ENCODE peak calls at places on chromosomes 11 and 22, in seven cellular contexts. One of them, this sample, is unnamed.

GRCh38 chr11:6523253-6523652 is 26.2 kb downstream of the DNHD1 start:
- ATAC-seq in WTC11: no peak
- ATAC-seq in aorta: no peak
- ATAC-seq in T-helper 17 cell: no peak
- ATAC-seq in mucosa of descending colon: peak
- ATAC-seq in left lung: no peak
- ATAC-seq in activated CD4-positive, alpha-beta T cell treated with anti-CD3 and anti-CD28 coated beads for 36 hours: peak
- ATAC-seq in this sample: peak

GRCh38 chr11:79184285-79184684 is 256.5 kb downstream of the TENM4 start:
- ATAC-seq in WTC11: no peak
- ATAC-seq in aorta: no peak
- ATAC-seq in T-helper 17 cell: no peak
- ATAC-seq in mucosa of descending colon: no peak
- ATAC-seq in left lung: no peak
- ATAC-seq in activated CD4-positive, alpha-beta T cell treated with anti-CD3 and anti-CD28 coated beads for 36 hours: no peak
- ATAC-seq in this sample: no peak

GRCh38 chr11:8192896-8193209 is 24.0 kb upstream of the RIC3 start:
- ATAC-seq in WTC11: peak
- ATAC-seq in aorta: peak
- ATAC-seq in T-helper 17 cell: no peak
- ATAC-seq in mucosa of descending colon: peak
- ATAC-seq in left lung: peak
- ATAC-seq in activated CD4-positive, alpha-beta T cell treated with anti-CD3 and anti-CD28 coated beads for 36 hours: peak
- ATAC-seq in this sample: no peak

GRCh38 chr11:124791626-124792341 is 8.4 kb downstream of the MSANTD2 start:
- ATAC-seq in WTC11: no peak
- ATAC-seq in aorta: no peak
- ATAC-seq in T-helper 17 cell: no peak
- ATAC-seq in mucosa of descending colon: no peak
- ATAC-seq in left lung: peak
- ATAC-seq in activated CD4-positive, alpha-beta T cell treated with anti-CD3 and anti-CD28 coated beads for 36 hours: peak
- ATAC-seq in this sample: no peak

GRCh38 chr22:22006596-22006990 is 24.0 kb upstream of the TOP3B start:
- ATAC-seq in WTC11: no peak
- ATAC-seq in aorta: no peak
- ATAC-seq in T-helper 17 cell: no peak
- ATAC-seq in mucosa of descending colon: no peak
- ATAC-seq in left lung: no peak
- ATAC-seq in activated CD4-positive, alpha-beta T cell treated with anti-CD3 and anti-CD28 coated beads for 36 hours: no peak
- ATAC-seq in this sample: no peak

GRCh38 chr11:35615911-35616900 is 2.1 kb upstream of the FJX1 start:
- ATAC-seq in WTC11: no peak
- ATAC-seq in aorta: no peak
- ATAC-seq in T-helper 17 cell: peak
- ATAC-seq in mucosa of descending colon: peak
- ATAC-seq in left lung: peak
- ATAC-seq in activated CD4-positive, alpha-beta T cell treated with anti-CD3 and anti-CD28 coated beads for 36 hours: no peak
- ATAC-seq in this sample: peak

GRCh38 chr11:57100638-57101312 is 81.0 kb upstream of the LRRC55 start:
- ATAC-seq in WTC11: no peak
- ATAC-seq in aorta: no peak
- ATAC-seq in T-helper 17 cell: no peak
- ATAC-seq in mucosa of descending colon: no peak
- ATAC-seq in left lung: no peak
- ATAC-seq in activated CD4-positive, alpha-beta T cell treated with anti-CD3 and anti-CD28 coated beads for 36 hours: no peak
- ATAC-seq in this sample: no peak

GRCh38 chr11:112195906-112196305 is 20.6 kb downstream of the BCO2 start:
- ATAC-seq in WTC11: no peak
- ATAC-seq in aorta: no peak
- ATAC-seq in T-helper 17 cell: no peak
- ATAC-seq in mucosa of descending colon: peak
- ATAC-seq in left lung: peak
- ATAC-seq in activated CD4-positive, alpha-beta T cell treated with anti-CD3 and anti-CD28 coated beads for 36 hours: no peak
- ATAC-seq in this sample: no peak

GRCh38 chr11:26688701-26689100 is 33.2 kb downstream of the SLC5A12 start:
- ATAC-seq in WTC11: no peak
- ATAC-seq in aorta: no peak
- ATAC-seq in T-helper 17 cell: no peak
- ATAC-seq in mucosa of descending colon: no peak
- ATAC-seq in left lung: no peak
- ATAC-seq in activated CD4-positive, alpha-beta T cell treated with anti-CD3 and anti-CD28 coated beads for 36 hours: no peak
- ATAC-seq in this sample: no peak

GRCh38 chr22:32801436-32802290 is at the start of gene TIMP3:
- ATAC-seq in WTC11: peak
- ATAC-seq in aorta: peak
- ATAC-seq in T-helper 17 cell: no peak
- ATAC-seq in mucosa of descending colon: peak
- ATAC-seq in left lung: peak
- ATAC-seq in activated CD4-positive, alpha-beta T cell treated with anti-CD3 and anti-CD28 coated beads for 36 hours: peak
- ATAC-seq in this sample: no peak

GRCh38 chr11:114141863-114142590 is 82.5 kb downstream of the ZBTB16 start:
- ATAC-seq in WTC11: no peak
- ATAC-seq in aorta: no peak
- ATAC-seq in T-helper 17 cell: no peak
- ATAC-seq in mucosa of descending colon: peak
- ATAC-seq in left lung: no peak
- ATAC-seq in activated CD4-positive, alpha-beta T cell treated with anti-CD3 and anti-CD28 coated beads for 36 hours: no peak
- ATAC-seq in this sample: no peak

GRCh38 chr11:129766858-129767604 is 48.6 kb upstream of the TMEM45B start:
- ATAC-seq in WTC11: peak
- ATAC-seq in aorta: no peak
- ATAC-seq in T-helper 17 cell: peak
- ATAC-seq in mucosa of descending colon: peak
- ATAC-seq in left lung: peak
- ATAC-seq in activated CD4-positive, alpha-beta T cell treated with anti-CD3 and anti-CD28 coated beads for 36 hours: peak
- ATAC-seq in this sample: no peak

GRCh38 chr22:37749831-37750595 is 53.2 kb downstream of the TRIOBP start:
- ATAC-seq in WTC11: no peak
- ATAC-seq in aorta: no peak
- ATAC-seq in T-helper 17 cell: no peak
- ATAC-seq in mucosa of descending colon: no peak
- ATAC-seq in left lung: no peak
- ATAC-seq in activated CD4-positive, alpha-beta T cell treated with anti-CD3 and anti-CD28 coated beads for 36 hours: no peak
- ATAC-seq in this sample: no peak

GRCh38 chr22:31448382-31448781 is 41.3 kb downstream of the EIF4ENIF1 start:
- ATAC-seq in WTC11: no peak
- ATAC-seq in aorta: no peak
- ATAC-seq in T-helper 17 cell: no peak
- ATAC-seq in mucosa of descending colon: no peak
- ATAC-seq in left lung: peak
- ATAC-seq in activated CD4-positive, alpha-beta T cell treated with anti-CD3 and anti-CD28 coated beads for 36 hours: no peak
- ATAC-seq in this sample: no peak

GRCh38 chr11:65575568-65576231 is at the start of gene EHBP1L1:
- ATAC-seq in WTC11: no peak
- ATAC-seq in aorta: peak
- ATAC-seq in T-helper 17 cell: peak
- ATAC-seq in mucosa of descending colon: peak
- ATAC-seq in left lung: peak
- ATAC-seq in activated CD4-positive, alpha-beta T cell treated with anti-CD3 and anti-CD28 coated beads for 36 hours: peak
- ATAC-seq in this sample: peak

GRCh38 chr11:126543691-126544090 is 188.2 kb downstream of the ST3GAL4 start:
- ATAC-seq in WTC11: peak
- ATAC-seq in aorta: no peak
- ATAC-seq in T-helper 17 cell: no peak
- ATAC-seq in mucosa of descending colon: peak
- ATAC-seq in left lung: no peak
- ATAC-seq in activated CD4-positive, alpha-beta T cell treated with anti-CD3 and anti-CD28 coated beads for 36 hours: no peak
- ATAC-seq in this sample: no peak

GRCh38 chr11:3835752-3836151 is 5.0 kb downstream of the RHOG start:
- ATAC-seq in WTC11: no peak
- ATAC-seq in aorta: no peak
- ATAC-seq in T-helper 17 cell: no peak
- ATAC-seq in mucosa of descending colon: no peak
- ATAC-seq in left lung: peak
- ATAC-seq in activated CD4-positive, alpha-beta T cell treated with anti-CD3 and anti-CD28 coated beads for 36 hours: no peak
- ATAC-seq in this sample: no peak

GRCh38 chr11:27514558-27514957 is 8.0 kb upstream of the LIN7C start:
- ATAC-seq in WTC11: no peak
- ATAC-seq in aorta: peak
- ATAC-seq in T-helper 17 cell: no peak
- ATAC-seq in mucosa of descending colon: no peak
- ATAC-seq in left lung: no peak
- ATAC-seq in activated CD4-positive, alpha-beta T cell treated with anti-CD3 and anti-CD28 coated beads for 36 hours: no peak
- ATAC-seq in this sample: no peak

GRCh38 chr11:115298613-115299012 is 205.6 kb downstream of the CADM1 start:
- ATAC-seq in WTC11: no peak
- ATAC-seq in aorta: no peak
- ATAC-seq in T-helper 17 cell: no peak
- ATAC-seq in mucosa of descending colon: no peak
- ATAC-seq in left lung: no peak
- ATAC-seq in activated CD4-positive, alpha-beta T cell treated with anti-CD3 and anti-CD28 coated beads for 36 hours: no peak
- ATAC-seq in this sample: no peak

GRCh38 chr11:110366234-110366633 is 63.5 kb upstream of the FDX1 start:
- ATAC-seq in WTC11: no peak
- ATAC-seq in aorta: no peak
- ATAC-seq in T-helper 17 cell: no peak
- ATAC-seq in mucosa of descending colon: no peak
- ATAC-seq in left lung: peak
- ATAC-seq in activated CD4-positive, alpha-beta T cell treated with anti-CD3 and anti-CD28 coated beads for 36 hours: no peak
- ATAC-seq in this sample: no peak

GRCh38 chr11:10524471-10524870 is 16.5 kb downstream of the RNF141 start:
- ATAC-seq in WTC11: no peak
- ATAC-seq in aorta: no peak
- ATAC-seq in T-helper 17 cell: no peak
- ATAC-seq in mucosa of descending colon: no peak
- ATAC-seq in left lung: no peak
- ATAC-seq in activated CD4-positive, alpha-beta T cell treated with anti-CD3 and anti-CD28 coated beads for 36 hours: no peak
- ATAC-seq in this sample: no peak

GRCh38 chr11:116826751-116827431 is 2.8 kb upstream of the APOC3 start:
- ATAC-seq in WTC11: no peak
- ATAC-seq in aorta: no peak
- ATAC-seq in T-helper 17 cell: no peak
- ATAC-seq in mucosa of descending colon: no peak
- ATAC-seq in left lung: no peak
- ATAC-seq in activated CD4-positive, alpha-beta T cell treated with anti-CD3 and anti-CD28 coated beads for 36 hours: no peak
- ATAC-seq in this sample: no peak

GRCh38 chr11:129960216-129961214 is 42.1 kb downstream of the PRDM10 start:
- ATAC-seq in WTC11: no peak
- ATAC-seq in aorta: no peak
- ATAC-seq in T-helper 17 cell: no peak
- ATAC-seq in mucosa of descending colon: peak
- ATAC-seq in left lung: peak
- ATAC-seq in activated CD4-positive, alpha-beta T cell treated with anti-CD3 and anti-CD28 coated beads for 36 hours: peak
- ATAC-seq in this sample: peak

GRCh38 chr11:71383461-71383860 is 64.7 kb downstream of the DHCR7 start:
- ATAC-seq in WTC11: no peak
- ATAC-seq in aorta: no peak
- ATAC-seq in T-helper 17 cell: no peak
- ATAC-seq in mucosa of descending colon: peak
- ATAC-seq in left lung: no peak
- ATAC-seq in activated CD4-positive, alpha-beta T cell treated with anti-CD3 and anti-CD28 coated beads for 36 hours: no peak
- ATAC-seq in this sample: no peak

GRCh38 chr22:36853407-36854099 is 7.3 kb upstream of the NCF4 start:
- ATAC-seq in WTC11: peak
- ATAC-seq in aorta: no peak
- ATAC-seq in T-helper 17 cell: peak
- ATAC-seq in mucosa of descending colon: peak
- ATAC-seq in left lung: peak
- ATAC-seq in activated CD4-positive, alpha-beta T cell treated with anti-CD3 and anti-CD28 coated beads for 36 hours: peak
- ATAC-seq in this sample: peak

GRCh38 chr22:46576556-46577351 is 39.3 kb upstream of the CELSR1 start:
- ATAC-seq in WTC11: peak
- ATAC-seq in aorta: peak
- ATAC-seq in T-helper 17 cell: peak
- ATAC-seq in mucosa of descending colon: peak
- ATAC-seq in left lung: peak
- ATAC-seq in activated CD4-positive, alpha-beta T cell treated with anti-CD3 and anti-CD28 coated beads for 36 hours: peak
- ATAC-seq in this sample: peak

GRCh38 chr22:37862570-37863325 is 13.5 kb downstream of the EIF3L start:
- ATAC-seq in WTC11: no peak
- ATAC-seq in aorta: no peak
- ATAC-seq in T-helper 17 cell: peak
- ATAC-seq in mucosa of descending colon: no peak
- ATAC-seq in left lung: no peak
- ATAC-seq in activated CD4-positive, alpha-beta T cell treated with anti-CD3 and anti-CD28 coated beads for 36 hours: peak
- ATAC-seq in this sample: peak

GRCh38 chr11:64146036-64146943 is 19.6 kb downstream of the MACROD1 start:
- ATAC-seq in WTC11: peak
- ATAC-seq in aorta: no peak
- ATAC-seq in T-helper 17 cell: peak
- ATAC-seq in mucosa of descending colon: peak
- ATAC-seq in left lung: peak
- ATAC-seq in activated CD4-positive, alpha-beta T cell treated with anti-CD3 and anti-CD28 coated beads for 36 hours: peak
- ATAC-seq in this sample: peak

GRCh38 chr11:119107538-119108150 is 500 bp downstream of the C2CD2L start:
- ATAC-seq in WTC11: peak
- ATAC-seq in aorta: peak
- ATAC-seq in T-helper 17 cell: peak
- ATAC-seq in mucosa of descending colon: peak
- ATAC-seq in left lung: peak
- ATAC-seq in activated CD4-positive, alpha-beta T cell treated with anti-CD3 and anti-CD28 coated beads for 36 hours: peak
- ATAC-seq in this sample: peak

GRCh38 chr11:64516226-64516625 is 74.8 kb upstream of the SLC22A12 start:
- ATAC-seq in WTC11: no peak
- ATAC-seq in aorta: no peak
- ATAC-seq in T-helper 17 cell: no peak
- ATAC-seq in mucosa of descending colon: no peak
- ATAC-seq in left lung: no peak
- ATAC-seq in activated CD4-positive, alpha-beta T cell treated with anti-CD3 and anti-CD28 coated beads for 36 hours: no peak
- ATAC-seq in this sample: no peak

This sample was measured in activated CD4-positive, CD25-positive, alpha-beta regulatory T cell treated with anti-CD3 and anti-CD28 coated beads, Interleukin-2, amount 50 U/mL, for 24 hours.